ENCODE peak calls at places on chromosome 17, in seven cellular contexts. D is K562, S is A549, A is upper lobe of left lung, F is sigmoid colon, Y is stomach, V is tibial nerve. Q is an unnamed sample.

GRCh38 chr17:57975044-57975443 is 13.0 kb downstream of the VEZF1 start:
- DNase-seq in D (no peak), S (peak; percentile 53), A (no peak), F (no peak), Y (no peak), V (no peak), Q (no peak)

GRCh38 chr17:4900231-4901107 is 1.1 kb downstream of the C17orf107 start:
- DNase-seq in D (no peak), S (no peak), A (peak; percentile 90), F (no peak), Y (peak; percentile 51), V (no peak), Q (peak; percentile 64)

GRCh38 chr17:55811536-55811935 is 60.7 kb downstream of the PCTP start:
- DNase-seq in D (no peak), S (no peak), A (no peak), F (peak; percentile 71), Y (no peak), V (peak; percentile 5), Q (no peak)

GRCh38 chr17:33642002-33642401 is 348.9 kb upstream of the ASIC2 start:
- DNase-seq in D (peak; percentile 59), S (no peak), A (no peak), F (no peak), Y (no peak), V (no peak), Q (no peak)

GRCh38 chr17:42673885-42674754 is 2.7 kb downstream of the PLEKHH3 start:
- DNase-seq in D (peak; percentile 83), S (peak; percentile 95), A (peak; percentile 90), F (peak; percentile 89), Y (peak; percentile 45), V (no peak), Q (peak; percentile 84)

GRCh38 chr17:36697907-36698526 is 96.6 kb downstream of the MRM1 start:
- DNase-seq in D (peak; percentile 30), S (no peak), A (no peak), F (no peak), Y (no peak), V (no peak), Q (no peak)

GRCh38 chr17:7217113-7217987 is 2.3 kb downstream of the DLG4 start:
- DNase-seq in D (peak; percentile 63), S (peak; percentile 74), A (peak; percentile 82), F (peak; percentile 91), Y (peak; percentile 54), V (peak; percentile 53), Q (peak; percentile 76)

GRCh38 chr17:2198917-2199316 is 104.7 kb downstream of the SMG6 start:
- DNase-seq in D (no peak), S (no peak), A (no peak), F (no peak), Y (no peak), V (no peak), Q (no peak)

GRCh38 chr17:79583475-79583874 is 27.4 kb downstream of the RBFOX3 start:
- DNase-seq in D (no peak), S (no peak), A (no peak), F (no peak), Y (no peak), V (no peak), Q (no peak)

GRCh38 chr17:40615295-40615988 is 32.2 kb downstream of the SMARCE1 start:
- DNase-seq in D (peak; percentile 75), S (peak; percentile 91), A (no peak), F (no peak), Y (peak; percentile 57), V (no peak), Q (peak; percentile 45)

GRCh38 chr17:78777886-78778285 is 4.2 kb downstream of the CYTH1 start:
- DNase-seq in D (no peak), S (no peak), A (no peak), F (peak; percentile 18), Y (no peak), V (no peak), Q (no peak)

GRCh38 chr17:70098030-70098429 is 23.0 kb downstream of the KCNJ16 start:
- DNase-seq in D (no peak), S (no peak), A (no peak), F (no peak), Y (no peak), V (no peak), Q (no peak)

GRCh38 chr17:68515238-68515637 is 3.0 kb downstream of the PRKAR1A start:
- DNase-seq in D (no peak), S (no peak), A (peak; percentile 3), F (no peak), Y (no peak), V (no peak), Q (no peak)

GRCh38 chr17:68516732-68517131 is 4.5 kb downstream of the PRKAR1A start:
- DNase-seq in D (no peak), S (no peak), A (no peak), F (no peak), Y (no peak), V (no peak), Q (no peak)

GRCh38 chr17:68512967-68513474 is 791 bp downstream of the PRKAR1A start:
- DNase-seq in D (peak; percentile 37), S (peak; percentile 49), A (no peak), F (peak; percentile 75), Y (no peak), V (peak; percentile 61), Q (no peak)

GRCh38 chr17:68513932-68514331 is 1.7 kb downstream of the PRKAR1A start:
- DNase-seq in D (no peak), S (no peak), A (no peak), F (no peak), Y (no peak), V (no peak), Q (no peak)

GRCh38 chr17:68514809-68515208 is 2.6 kb downstream of the PRKAR1A start:
- DNase-seq in D (no peak), S (no peak), A (no peak), F (no peak), Y (no peak), V (no peak), Q (no peak)
- TF ChIP-seq EP300 in D (no peak), S (no peak), A (no peak), F (no peak), Y (no peak), V (peak; percentile 61), Q (no peak)

GRCh38 chr17:9367186-9367585 is 208.4 kb downstream of the STX8 start:
- DNase-seq in D (no peak), S (no peak), A (no peak), F (no peak), Y (no peak), V (no peak), Q (no peak)
- H3K27ac ChIP-seq in D (no peak overlapping the region), S (no peak overlapping the region), A (no peak overlapping the region), F (no peak overlapping the region), Y (no peak overlapping the region), V (no peak overlapping the region), Q (no peak overlapping the region)

GRCh38 chr17:75447951-75448856 is 8.2 kb upstream of the TMEM94 start:
- DNase-seq in D (peak; percentile 72), S (no peak), A (no peak), F (no peak), Y (no peak), V (no peak), Q (no peak)

GRCh38 chr17:75440738-75441448 is 15.5 kb upstream of the TMEM94 start:
- DNase-seq in D (no peak), S (no peak), A (no peak), F (no peak), Y (no peak), V (no peak), Q (no peak)

GRCh38 chr17:75439287-75439686 is 17.1 kb upstream of the TMEM94 start:
- DNase-seq in D (no peak), S (no peak), A (no peak), F (no peak), Y (no peak), V (no peak), Q (no peak)

DNA sequence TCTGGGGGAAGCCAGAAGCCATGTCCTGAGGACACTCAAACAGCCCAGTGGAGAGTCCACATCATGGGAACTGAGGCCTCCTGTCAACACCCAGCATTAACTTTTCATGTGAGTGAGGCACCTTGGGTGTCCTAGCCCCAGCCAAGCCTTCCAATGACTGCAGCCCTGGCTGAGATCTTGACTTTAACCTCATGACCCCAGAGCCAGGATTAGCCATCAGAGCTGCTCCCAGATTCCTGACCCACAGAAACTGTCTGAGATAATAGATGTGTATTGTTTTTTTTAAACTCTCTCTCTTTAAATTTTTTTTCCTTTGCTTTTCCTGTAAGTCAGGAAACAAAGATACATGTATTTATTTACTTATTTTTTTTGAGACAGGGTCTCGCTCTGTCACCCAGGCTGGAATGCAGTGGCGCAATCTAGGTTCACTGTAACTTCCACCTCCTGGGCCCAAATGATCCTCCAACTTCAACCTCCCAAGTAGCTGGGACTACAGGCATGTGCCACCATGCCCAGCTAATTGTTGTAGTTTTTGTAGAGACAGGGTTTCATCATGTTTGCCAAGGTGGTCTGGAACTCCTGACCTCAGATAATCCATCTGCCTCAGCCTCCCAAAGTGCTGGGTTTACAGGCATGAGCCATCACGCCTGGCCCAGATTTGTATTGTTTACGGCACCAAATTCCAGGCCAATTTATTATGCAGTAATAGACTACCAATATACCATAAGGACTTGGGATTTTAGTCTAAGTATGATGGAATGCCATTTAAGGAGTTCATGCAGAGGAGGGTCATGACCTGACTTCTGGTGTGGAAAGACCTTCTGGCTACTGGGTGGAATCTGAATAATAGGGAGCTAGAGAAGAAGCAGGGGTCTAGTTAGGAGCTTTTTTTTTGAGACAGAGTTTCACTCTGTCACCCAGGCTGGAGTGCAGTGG is 14.0 kb upstream of the TMEM94 start:
- DNase-seq in D (peak; percentile 5), S (no peak), A (no peak), F (no peak), Y (no peak), V (no peak), Q (no peak)
- H3K4me3 ChIP-seq in D (no peak overlapping the region), S (no peak overlapping the region), A (no peak overlapping the region), F (no peak overlapping the region), Y (no peak overlapping the region), V (no peak overlapping the region), Q (no peak overlapping the region)

DNA sequence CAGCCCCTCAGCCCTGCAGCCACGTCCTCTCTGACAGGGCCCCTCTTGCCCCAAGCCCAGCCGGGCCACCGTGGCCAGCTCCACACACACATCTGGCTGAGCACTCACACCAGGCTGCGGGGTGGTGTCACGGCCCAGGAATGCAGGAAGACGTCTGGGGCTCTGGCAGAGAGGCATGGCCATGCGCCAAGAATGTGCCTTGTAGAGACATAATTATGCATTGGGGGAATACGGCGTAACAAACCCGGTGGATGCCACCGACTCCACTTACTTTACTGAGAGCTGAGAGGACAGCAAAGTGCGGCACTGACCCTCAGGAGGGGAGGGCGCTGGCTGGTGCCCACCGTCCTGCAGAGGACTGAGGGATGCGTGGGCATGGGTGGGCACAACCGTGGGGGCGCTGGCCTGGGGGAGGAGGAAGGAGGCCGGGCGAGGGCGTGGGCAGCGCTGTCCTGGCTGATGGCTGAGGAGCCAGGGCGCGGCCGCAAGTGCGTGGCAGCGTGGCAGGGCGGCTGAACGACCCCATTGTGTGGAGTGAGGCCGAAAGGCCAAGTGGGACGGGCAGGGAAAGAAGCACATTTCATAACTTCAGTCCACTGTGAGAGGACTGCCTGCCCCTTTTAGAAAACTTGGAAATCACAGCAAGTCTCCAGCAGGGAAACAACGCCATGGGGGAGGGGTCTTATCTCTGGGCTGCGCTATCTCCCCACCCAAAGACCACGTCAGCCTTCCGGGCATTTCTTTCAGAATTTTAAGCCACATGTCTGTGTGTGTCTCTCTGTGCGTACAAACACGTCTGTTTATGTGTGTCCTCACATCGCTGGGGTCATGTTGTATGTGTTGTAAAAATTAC is 30.6 kb downstream of the METRNL start:
- DNase-seq in D (no peak), S (peak; percentile 94), A (peak; percentile 90), F (peak; percentile 96), Y (peak; percentile 89), V (peak; percentile 83), Q (peak; percentile 76)
- TF ChIP-seq EP300 in D (no peak), S (no peak), A (no peak), F (no peak), Y (no peak), V (peak; percentile 80), Q (no peak)

GRCh38 chr17:75835315-75835987 is 8.8 kb downstream of the UNC13D start:
- DNase-seq in D (peak; percentile 62), S (no peak), A (peak; percentile 89), F (no peak), Y (no peak), V (no peak), Q (no peak)
- H3K27ac ChIP-seq in D (no peak overlapping the region), S (no peak overlapping the region), A (no peak overlapping the region), F (no peak overlapping the region), Y (no peak overlapping the region), V (no peak overlapping the region), Q (no peak overlapping the region)